ENCODE peak calls at places on chromosomes 12 and 14, in six cellular contexts. C is cardiac fibroblast, B is fibroblast of lung, U is mucosa of descending colon, Y is HFF-Myc, N is left ventricle myocardium inferior. Q is an unnamed sample.
A peak's percentile ranks its signal among the peaks of the same experiment; 100 is the strongest.

GRCh38 chr12:88141425-88141773 is 489 bp downstream of the CEP290 start:
- DNase-seq in C (no peak), B (no peak), U (no peak), Y (no peak), N (no peak), Q (no peak)

GRCh38 chr14:90088160-90088559 is 26.4 kb downstream of the KCNK13 start:
- DNase-seq in C (no peak), B (no peak), U (no peak), Y (no peak), N (no peak), Q (no peak)

GRCh38 chr12:20220339-20220738 is 148.0 kb upstream of the PDE3A start:
- DNase-seq in C (peak; percentile 68), B (peak; percentile 64), U (no peak), Y (peak; percentile 15), N (no peak), Q (no peak)

GRCh38 chr14:23297096-23297495 is 5.6 kb downstream of the PPP1R3E start:
- DNase-seq in C (no peak), B (no peak), U (no peak), Y (no peak), N (no peak), Q (no peak)

GRCh38 chr12:11642785-11643184 is 6.7 kb upstream of the ETV6 start:
- DNase-seq in C (no peak), B (no peak), U (no peak), Y (no peak), N (no peak), Q (no peak)

GRCh38 chr12:117835113-117835512 is 133.7 kb downstream of the KSR2 start:
- DNase-seq in C (no peak), B (no peak), U (no peak), Y (no peak), N (no peak), Q (no peak)

GRCh38 chr12:49296836-49297694 is 2.1 kb downstream of the PRPH start:
- DNase-seq in C (no peak), B (no peak), U (peak; percentile 71), Y (no peak), N (no peak), Q (peak; percentile 43)

GRCh38 chr14:29637406-29637805 is 290.2 kb downstream of the PRKD1 start:
- DNase-seq in C (peak; percentile 89), B (peak; percentile 79), U (no peak), Y (no peak), N (peak; percentile 40), Q (peak; percentile 83)

GRCh38 chr12:50932787-50933280 is 19.5 kb upstream of the HIGD1C start:
- DNase-seq in C (no peak), B (no peak), U (no peak), Y (no peak), N (no peak), Q (no peak)

GRCh38 chr14:20998674-20999366 is at the start of gene SLC39A2:
- DNase-seq in C (peak; percentile 80), B (peak; percentile 51), U (peak; percentile 83), Y (peak; percentile 46), N (peak; percentile 37), Q (no peak)

GRCh38 chr14:105197274-105197673 is 16.2 kb upstream of the NUDT14 start:
- DNase-seq in C (peak; percentile 74), B (peak; percentile 17), U (no peak), Y (peak; percentile 27), N (peak; percentile 72), Q (no peak)

GRCh38 chr14:76695263-76695920 is 65.9 kb upstream of the VASH1 start:
- DNase-seq in C (no peak), B (no peak), U (no peak), Y (no peak), N (no peak), Q (no peak)

GRCh38 chr12:27220057-27220987 is 23.8 kb upstream of the STK38L start:
- DNase-seq in C (peak; percentile 20), B (peak; percentile 27), U (no peak), Y (no peak), N (no peak), Q (no peak)

GRCh38 chr12:117151195-117152031 is 38.9 kb downstream of the FBXO21 start:
- DNase-seq in C (peak; percentile 72), B (peak; percentile 59), U (no peak), Y (no peak), N (peak; percentile 66), Q (peak; percentile 60)

GRCh38 chr14:72962829-72963312 is 36.6 kb downstream of the DCAF4 start:
- DNase-seq in C (peak; percentile 73), B (peak; percentile 87), U (no peak), Y (peak; percentile 73), N (no peak), Q (no peak)

GRCh38 chr12:58414398-58414871 is 473.1 kb downstream of the ATP23 start:
- DNase-seq in C (peak; percentile 52), B (peak; percentile 23), U (no peak), Y (no peak), N (no peak), Q (no peak)

GRCh38 chr14:106459971-106460730 is 933.8 kb downstream of the TMEM121 start:
- DNase-seq in C (no peak), B (no peak), U (peak; percentile 31), Y (no peak), N (no peak), Q (no peak)

GRCh38 chr14:69712637-69713088 is 54.3 kb upstream of the SRSF5 start:
- DNase-seq in C (no peak), B (no peak), U (peak; percentile 85), Y (no peak), N (peak; percentile 59), Q (peak; percentile 70)

GRCh38 chr12:92602476-92602875 is 100.3 kb upstream of the PLEKHG7 start:
- DNase-seq in C (peak; percentile 90), B (peak; percentile 94), U (no peak), Y (peak; percentile 58), N (no peak), Q (no peak)

GRCh38 chr12:2806700-2807099 is 5.8 kb upstream of the ITFG2 start:
- DNase-seq in C (no peak), B (no peak), U (no peak), Y (no peak), N (no peak), Q (no peak)

GRCh38 chr14:54564071-54564798 is 2.7 kb upstream of the SAMD4A start:
- DNase-seq in C (peak; percentile 65), B (peak; percentile 71), U (no peak), Y (no peak), N (no peak), Q (no peak)

GRCh38 chr14:101980700-101981099 is 16.3 kb downstream of the DYNC1H1 start:
- DNase-seq in C (peak; percentile 99), B (peak; percentile 97), U (no peak), Y (peak; percentile 85), N (no peak), Q (peak; percentile 73)

GRCh38 chr12:26938660-26939185 is 453 bp downstream of the FGFR1OP2 start:
- DNase-seq in C (no peak), B (no peak), U (no peak), Y (no peak), N (no peak), Q (peak; percentile 38)

GRCh38 chr12:124861898-124862676 is 1.6 kb downstream of the SCARB1 start:
- DNase-seq in C (no peak), B (no peak), U (no peak), Y (no peak), N (no peak), Q (no peak)

GRCh38 chr12:100371146-100371545 is 14.3 kb downstream of the SLC17A8 start:
- DNase-seq in C (no peak), B (no peak), U (no peak), Y (no peak), N (no peak), Q (no peak)

GRCh38 chr14:45249847-45250575 is 3.0 kb downstream of the MIS18BP1 start:
- DNase-seq in C (peak; percentile 88), B (peak; percentile 97), U (no peak), Y (peak; percentile 63), N (no peak), Q (no peak)

GRCh38 chr12:115584156-115584555 is 693.3 kb downstream of the MED13L start:
- DNase-seq in C (no peak), B (no peak), U (no peak), Y (no peak), N (no peak), Q (no peak)

GRCh38 chr12:46677749-46678148 is 148.0 kb downstream of the SLC38A4 start:
- DNase-seq in C (peak; percentile 73), B (peak; percentile 58), U (no peak), Y (no peak), N (no peak), Q (no peak)
- TF ChIP-seq CTCF in C (peak; percentile 8), B (peak; percentile 36), U (no peak), Y (peak; percentile 4), N (peak; percentile 39), Q (peak; percentile 13)

GRCh38 chr12:28535216-28535615 is 345.0 kb downstream of the CCDC91 start:
- DNase-seq in C (peak; percentile 63), B (peak; percentile 76), U (no peak), Y (peak; percentile 40), N (no peak), Q (no peak)

GRCh38 chr12:28540324-28540714 is 350.1 kb downstream of the CCDC91 start:
- DNase-seq in C (no peak), B (no peak), U (no peak), Y (no peak), N (no peak), Q (no peak)

GRCh38 chr12:28539691-28540323 is 349.6 kb downstream of the CCDC91 start:
- DNase-seq in C (no peak), B (no peak), U (no peak), Y (no peak), N (no peak), Q (no peak)

GRCh38 chr12:28537474-28537873 is 347.2 kb downstream of the CCDC91 start:
- DNase-seq in C (no peak), B (no peak), U (no peak), Y (no peak), N (no peak), Q (no peak)

GRCh38 chr12:28536088-28536487 is 345.8 kb downstream of the CCDC91 start:
- DNase-seq in C (peak; percentile 84), B (peak; percentile 87), U (no peak), Y (no peak), N (no peak), Q (no peak)
- TF ChIP-seq CTCF in C (peak; percentile 29), B (peak; percentile 16), U (no peak), Y (no peak), N (no peak), Q (no peak)

DNA sequence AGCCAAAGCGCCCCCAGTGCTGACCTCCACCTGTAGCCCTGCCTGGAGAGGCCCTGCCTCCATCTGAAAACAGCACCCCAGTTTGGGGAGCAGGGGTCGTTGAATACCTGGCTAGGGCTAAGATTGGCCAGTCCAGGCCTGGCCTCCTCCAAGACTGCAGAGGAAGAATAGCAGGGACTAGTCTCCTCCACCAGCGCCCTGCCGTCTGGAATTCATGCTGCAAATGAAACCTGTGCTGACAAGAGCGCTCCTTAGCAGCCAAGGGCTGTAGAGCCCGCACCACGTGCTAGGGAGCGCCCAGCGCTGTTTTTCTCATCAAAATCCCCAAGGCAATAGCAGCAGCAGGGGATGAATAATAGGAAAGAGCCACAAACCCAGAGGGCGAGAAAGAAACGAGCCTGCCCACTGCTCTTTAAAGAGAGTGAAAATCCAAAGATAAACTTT is 3.4 kb downstream of the COL2A1 start:
- DNase-seq in C (peak; percentile 62), B (peak; percentile 40), U (no peak), Y (no peak), N (no peak), Q (no peak)
- TF ChIP-seq CTCF in C (no peak), B (no peak), U (no peak), Y (no peak), N (no peak), Q (no peak)

DNA sequence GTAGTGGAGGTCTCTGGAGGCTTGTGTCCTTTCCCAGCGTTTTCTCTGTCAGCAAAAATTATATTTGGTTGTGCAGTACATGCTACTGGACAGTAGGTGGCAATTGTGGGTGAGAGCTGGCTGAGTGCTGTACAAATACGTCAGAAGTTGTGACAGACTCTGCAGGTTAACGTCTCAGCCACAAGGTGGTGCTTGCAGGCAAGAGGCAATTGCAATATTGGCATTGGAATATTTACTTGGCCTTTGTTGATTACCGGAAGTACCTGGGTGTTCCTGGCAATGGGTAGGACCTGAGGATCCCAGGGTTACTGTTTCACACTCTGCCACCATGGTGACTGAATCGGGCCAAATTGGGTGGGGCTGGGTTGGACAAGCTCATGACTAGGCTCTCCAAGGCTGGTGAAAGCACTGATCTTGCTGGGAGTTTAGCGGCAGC is 333.9 kb upstream of the LMO3 start:
- DNase-seq in C (peak; percentile 52), B (peak; percentile 2), U (peak; percentile 39), Y (peak; percentile 7), N (no peak), Q (peak; percentile 44)
- TF ChIP-seq CTCF in C (peak; percentile 87), B (peak; percentile 28), U (peak; percentile 54), Y (peak; percentile 36), N (no peak), Q (no peak)